ENCODE peak calls at places on chromosome 17, in four cellular contexts. D is astrocyte, C is lower lobe of right lung, J is A549. A is an unnamed sample. For H3K4me1, the result is how much of the 10 kb centered on the place peaks cover.

GRCh38 chr17:74042744-74043486 is 160.6 kb upstream of the RPL38 start:
- DNase-seq in D (peak), C (no peak), J (peak), A (no peak)

GRCh38 chr17:79365361-79365760 is 245.5 kb downstream of the RBFOX3 start:
- DNase-seq in D (no peak), C (no peak), J (no peak), A (no peak)

GRCh38 chr17:41615454-41615853 is 2.9 kb upstream of the KRT16 start:
- DNase-seq in D (no peak), C (no peak), J (no peak), A (peak)

GRCh38 chr17:79033741-79034501 is 10.0 kb downstream of the C1QTNF1 start:
- DNase-seq in D (no peak), C (no peak), J (no peak), A (peak)

GRCh38 chr17:82281502-82282238 is 8.2 kb upstream of the CSNK1D start:
- DNase-seq in D (no peak), C (peak), J (no peak), A (peak)

GRCh38 chr17:1147664-1148063 is 32.1 kb downstream of the ABR start:
- DNase-seq in D (peak), C (no peak), J (peak), A (peak)

GRCh38 chr17:32673964-32674363 is 187.2 kb downstream of the CDK5R1 start:
- DNase-seq in D (no peak), C (no peak), J (no peak), A (no peak)

GRCh38 chr17:27348196-27348595 is 54.3 kb downstream of the WSB1 start:
- DNase-seq in D (no peak), C (no peak), J (no peak), A (no peak)

GRCh38 chr17:82889496-82890338 is 49.9 kb upstream of the ZNF750 start:
- DNase-seq in D (no peak), C (peak), J (no peak), A (no peak)

GRCh38 chr17:61072648-61073047 is 327.0 kb upstream of the TBX2 start:
- DNase-seq in D (peak), C (no peak), J (no peak), A (no peak)

GRCh38 chr17:30782206-30782605 is 42.3 kb downstream of the CRLF3 start:
- DNase-seq in D (no peak), C (no peak), J (no peak), A (no peak)

GRCh38 chr17:15918661-15919259 is 26.2 kb upstream of the ADORA2B start:
- DNase-seq in D (no peak), C (peak), J (no peak), A (no peak)

GRCh38 chr17:77032929-77033328 is 107.8 kb upstream of the SEC14L1 start:
- DNase-seq in D (no peak), C (no peak), J (no peak), A (no peak)

GRCh38 chr17:78671607-78672404 is 94.6 kb upstream of the DNAH17 start:
- DNase-seq in D (peak), C (no peak), J (no peak), A (no peak)

GRCh38 chr17:18277076-18277475 is 16.6 kb downstream of the MIEF2 start:
- DNase-seq in D (no peak), C (no peak), J (no peak), A (no peak)

GRCh38 chr17:7357381-7357780 is 2.4 kb downstream of the TMEM95 start:
- DNase-seq in D (no peak), C (no peak), J (no peak), A (no peak)

GRCh38 chr17:17168401-17168800 is 37.7 kb downstream of the PLD6 start:
- DNase-seq in D (no peak), C (no peak), J (no peak), A (no peak)

GRCh38 chr17:57739402-57740224 is 5.5 kb downstream of the CCDC182 start:
- DNase-seq in D (no peak), C (no peak), J (peak), A (no peak)

GRCh38 chr17:27667656-27668487 is 36.9 kb downstream of the LGALS9 start:
- DNase-seq in D (no peak), C (no peak), J (no peak), A (no peak)

GRCh38 chr17:49836111-49837030 is 11.5 kb downstream of the TAC4 start:
- DNase-seq in D (peak), C (peak), J (peak), A (no peak)

GRCh38 chr17:53150101-53150698 is 672.5 kb upstream of the KIF2B start:
- DNase-seq in D (no peak), C (no peak), J (no peak), A (no peak)

GRCh38 chr17:41539071-41539492 is 11.0 kb upstream of the KRT19 start:
- DNase-seq in D (no peak), C (no peak), J (no peak), A (no peak)

GRCh38 chr17:77496831-77497577 is 356.2 kb downstream of the SEC14L1 start:
- DNase-seq in D (no peak), C (no peak), J (no peak), A (peak)

GRCh38 chr17:59368218-59368857 is 36.9 kb downstream of the YPEL2 start:
- DNase-seq in D (no peak), C (no peak), J (no peak), A (no peak)

GRCh38 chr17:48003686-48004120 is 32.8 kb downstream of the CDK5RAP3 start:
- DNase-seq in D (no peak), C (no peak), J (no peak), A (no peak)

GRCh38 chr17:77247048-77247541 is 106.3 kb downstream of the SEC14L1 start:
- DNase-seq in D (peak), C (peak), J (peak), A (peak)

GRCh38 chr17:72361892-72362291 is 241.1 kb downstream of the SOX9 start:
- DNase-seq in D (peak), C (no peak), J (no peak), A (no peak)

GRCh38 chr17:77441130-77441920 is 300.6 kb downstream of the SEC14L1 start:
- DNase-seq in D (no peak), C (no peak), J (no peak), A (no peak)

GRCh38 chr17:36869856-36870617 is 67.2 kb upstream of the LHX1 start:
- DNase-seq in D (no peak), C (no peak), J (peak), A (peak)

GRCh38 chr17:47850692-47851573 is at the start of gene SP6:
- DNase-seq in D (peak), C (peak), J (peak), A (peak)

GRCh38 chr17:73091410-73091769 is 1.1 kb downstream of the SLC39A11 start:
- DNase-seq in D (no peak), C (no peak), J (no peak), A (no peak)

GRCh38 chr17:27315322-27315721 is 21.4 kb downstream of the WSB1 start:
- DNase-seq in D (peak), C (peak), J (no peak), A (peak)

GRCh38 chr17:50865060-50865867 is 890 bp downstream of the TOB1 start:
- DNase-seq in D (peak), C (peak), J (no peak), A (peak)

DNA sequence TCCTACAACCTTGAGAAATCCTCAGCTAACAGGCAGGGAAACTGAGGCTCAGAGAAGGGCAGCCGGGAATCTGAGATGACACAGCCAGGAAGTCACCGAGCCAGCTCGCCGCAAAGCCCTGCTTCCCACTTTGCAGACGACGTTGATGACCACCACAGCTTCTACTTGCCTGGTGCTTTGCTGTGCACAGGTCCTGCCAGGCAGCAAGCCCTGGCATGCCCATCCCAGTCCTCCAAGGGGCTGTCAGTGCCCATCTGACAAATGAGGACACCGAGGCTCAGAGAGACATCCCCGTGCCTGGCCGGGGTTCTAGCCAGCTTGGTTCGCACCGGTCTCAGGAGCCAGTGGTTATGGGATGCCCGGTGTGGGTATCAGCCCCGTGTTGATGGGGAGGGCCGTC is 20.1 kb downstream of the KCNJ12 start:
- DNase-seq in D (no peak), C (no peak), J (no peak), A (no peak)
- H3K4me1 ChIP-seq in D (under half), C (under half), J (under half), A (under half)

DNA sequence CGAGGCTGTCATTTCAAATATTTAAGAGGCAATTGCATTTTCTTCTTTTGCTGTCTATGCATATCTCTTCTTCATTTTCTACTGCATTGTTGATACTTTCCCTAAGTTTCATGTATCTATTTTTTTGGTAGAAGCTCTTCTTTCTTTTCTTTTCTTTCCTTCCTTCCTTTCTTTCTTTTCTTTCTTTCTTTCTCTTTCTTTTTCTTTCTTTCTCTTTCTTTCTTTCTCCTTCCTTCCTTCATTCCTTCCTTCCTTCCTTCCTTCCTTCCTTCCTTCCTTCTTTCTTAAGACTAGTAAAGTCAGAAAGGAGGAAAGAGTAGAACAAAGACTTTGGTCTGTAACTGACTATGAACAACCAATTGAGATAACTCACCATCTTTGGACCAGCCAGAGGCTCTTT is 33.9 kb downstream of the MRC2 start:
- DNase-seq in D (no peak), C (no peak), J (no peak), A (no peak)
- TF ChIP-seq CTCF in D (no peak), C (no peak), J (no peak), A (no peak)

GRCh38 chr17:66548158-66548557 is 245.7 kb downstream of the PRKCA start:
- DNase-seq in D (no peak), C (no peak), J (no peak), A (no peak)

GRCh38 chr17:66549312-66549705 is 246.9 kb downstream of the PRKCA start:
- DNase-seq in D (peak), C (no peak), J (no peak), A (no peak)

GRCh38 chr17:66547170-66547865 is 244.9 kb downstream of the PRKCA start:
- DNase-seq in D (no peak), C (no peak), J (no peak), A (no peak)

GRCh38 chr17:66549731-66550207 is 247.4 kb downstream of the PRKCA start:
- DNase-seq in D (peak), C (no peak), J (no peak), A (no peak)

GRCh38 chr17:66548659-66549311 is 246.4 kb downstream of the PRKCA start:
- DNase-seq in D (no peak), C (no peak), J (no peak), A (no peak)
- H3K27ac ChIP-seq in D (peak), C (no peak), J (peak), A (no peak)

GRCh38 chr17:80777274-80777673 is 214.4 kb upstream of the CHMP6 start:
- DNase-seq in D (no peak), C (no peak), J (no peak), A (no peak)
- H3K4me1 ChIP-seq in D (under half), C (under half), J (under half), A (under half)

GRCh38 chr17:63967953-63968352 is 4.8 kb downstream of the SCN4A start:
- DNase-seq in D (no peak), C (no peak), J (no peak), A (no peak)
- TF ChIP-seq CTCF in D (no peak), C (no peak), J (no peak), A (no peak)

GRCh38 chr17:38464251-38464722 is 36.0 kb downstream of the ARHGAP23 start:
- DNase-seq in D (no peak), C (no peak), J (no peak), A (no peak)
- H3K27ac ChIP-seq in D (peak), C (peak), J (peak), A (peak)

DNA sequence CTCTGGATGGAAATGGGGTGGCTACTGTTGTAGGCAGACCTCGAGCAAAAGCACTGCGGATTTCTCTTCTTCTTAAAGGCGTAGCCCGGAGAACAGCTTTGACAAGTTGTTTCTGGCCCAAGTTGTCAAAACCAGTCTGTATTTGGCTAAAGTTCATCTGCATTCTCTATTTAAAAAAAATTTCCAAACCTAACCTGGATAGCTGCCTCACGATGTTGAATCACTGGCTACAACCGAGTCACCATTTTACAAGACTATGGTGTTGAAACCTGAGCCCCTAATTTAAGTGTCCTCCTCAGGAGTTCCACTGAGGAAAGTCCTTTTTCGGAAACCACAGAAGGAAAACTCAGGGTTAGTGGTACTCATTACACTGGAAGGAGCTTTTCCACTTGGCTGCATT is 1.5 kb downstream of the SLC16A6 start:
- DNase-seq in D (no peak), C (no peak), J (no peak), A (no peak)
- H3K4me1 ChIP-seq in D (under half), C (under half), J (under half), A (under half)

GRCh38 chr17:43645765-43646481 is 15.8 kb downstream of the MEOX1 start:
- DNase-seq in D (no peak), C (peak), J (no peak), A (peak)
- TF ChIP-seq CTCF in D (no peak), C (peak), J (no peak), A (no peak)